ENCODE peak calls at places on chromosomes 7 and 10, in nine cellular contexts. One of them, this sample, is unnamed.
A peak's percentile ranks its signal among the peaks of the same experiment; 100 is the strongest.

GRCh38 chr10:85786401-85786899 is 580.1 kb downstream of the GRID1 start:
- DNase-seq in non-pigmented ciliary epithelial cell: no peak
- DNase-seq in heart left ventricle: peak; percentile 41
- DNase-seq in A549: no peak
- DNase-seq in NCI-H460: no peak
- DNase-seq in tibial nerve: no peak
- DNase-seq in activated T-cell treated with anti-CD3 and anti-CD28 coated beads, Interleukin-2, amount 50 U/mL, for 48 hours: no peak
- DNase-seq in T-cell: no peak
- DNase-seq in stimulated activated CD8-positive, alpha-beta memory T cell treated with anti-CD3 and anti-CD28 coated beads, Interleukin-4, amount 100 ng/mL, for 48 hours: no peak
- DNase-seq in this sample: no peak

GRCh38 chr7:94052398-94053180 is 48.4 kb upstream of the BET1 start:
- DNase-seq in non-pigmented ciliary epithelial cell: no peak
- DNase-seq in heart left ventricle: no peak
- DNase-seq in A549: no peak
- DNase-seq in NCI-H460: no peak
- DNase-seq in tibial nerve: no peak
- DNase-seq in activated T-cell treated with anti-CD3 and anti-CD28 coated beads, Interleukin-2, amount 50 U/mL, for 48 hours: no peak
- DNase-seq in T-cell: no peak
- DNase-seq in stimulated activated CD8-positive, alpha-beta memory T cell treated with anti-CD3 and anti-CD28 coated beads, Interleukin-4, amount 100 ng/mL, for 48 hours: no peak
- DNase-seq in this sample: no peak

GRCh38 chr7:34596887-34597286 is 61.1 kb upstream of the NPSR1 start:
- DNase-seq in non-pigmented ciliary epithelial cell: no peak
- DNase-seq in heart left ventricle: no peak
- DNase-seq in A549: peak; percentile 25
- DNase-seq in NCI-H460: peak; percentile 35
- DNase-seq in tibial nerve: no peak
- DNase-seq in activated T-cell treated with anti-CD3 and anti-CD28 coated beads, Interleukin-2, amount 50 U/mL, for 48 hours: no peak
- DNase-seq in T-cell: no peak
- DNase-seq in stimulated activated CD8-positive, alpha-beta memory T cell treated with anti-CD3 and anti-CD28 coated beads, Interleukin-4, amount 100 ng/mL, for 48 hours: no peak
- DNase-seq in this sample: no peak

GRCh38 chr7:105024734-105025133 is 10.7 kb downstream of the KMT2E start:
- DNase-seq in non-pigmented ciliary epithelial cell: no peak
- DNase-seq in heart left ventricle: no peak
- DNase-seq in A549: no peak
- DNase-seq in NCI-H460: no peak
- DNase-seq in tibial nerve: no peak
- DNase-seq in activated T-cell treated with anti-CD3 and anti-CD28 coated beads, Interleukin-2, amount 50 U/mL, for 48 hours: no peak
- DNase-seq in T-cell: no peak
- DNase-seq in stimulated activated CD8-positive, alpha-beta memory T cell treated with anti-CD3 and anti-CD28 coated beads, Interleukin-4, amount 100 ng/mL, for 48 hours: no peak
- DNase-seq in this sample: peak; percentile 65

GRCh38 chr10:17228081-17229015 is at the start of gene VIM:
- DNase-seq in non-pigmented ciliary epithelial cell: peak; percentile 90
- DNase-seq in heart left ventricle: peak; percentile 93
- DNase-seq in A549: peak; percentile 97
- DNase-seq in NCI-H460: peak; percentile 95
- DNase-seq in tibial nerve: peak; percentile 88
- DNase-seq in activated T-cell treated with anti-CD3 and anti-CD28 coated beads, Interleukin-2, amount 50 U/mL, for 48 hours: peak; percentile 91
- DNase-seq in T-cell: peak; percentile 70
- DNase-seq in stimulated activated CD8-positive, alpha-beta memory T cell treated with anti-CD3 and anti-CD28 coated beads, Interleukin-4, amount 100 ng/mL, for 48 hours: peak; percentile 89
- DNase-seq in this sample: peak; percentile 99

GRCh38 chr10:96995851-96996250 is 163.8 kb downstream of the LCOR start:
- DNase-seq in non-pigmented ciliary epithelial cell: no peak
- DNase-seq in heart left ventricle: no peak
- DNase-seq in A549: no peak
- DNase-seq in NCI-H460: no peak
- DNase-seq in tibial nerve: no peak
- DNase-seq in activated T-cell treated with anti-CD3 and anti-CD28 coated beads, Interleukin-2, amount 50 U/mL, for 48 hours: no peak
- DNase-seq in T-cell: no peak
- DNase-seq in stimulated activated CD8-positive, alpha-beta memory T cell treated with anti-CD3 and anti-CD28 coated beads, Interleukin-4, amount 100 ng/mL, for 48 hours: no peak
- DNase-seq in this sample: peak; percentile 48

GRCh38 chr10:102225646-102226541 is at the start of gene ELOVL3:
- DNase-seq in non-pigmented ciliary epithelial cell: peak; percentile 80
- DNase-seq in heart left ventricle: peak; percentile 95
- DNase-seq in A549: peak; percentile 94
- DNase-seq in NCI-H460: peak; percentile 90
- DNase-seq in tibial nerve: peak; percentile 91
- DNase-seq in activated T-cell treated with anti-CD3 and anti-CD28 coated beads, Interleukin-2, amount 50 U/mL, for 48 hours: peak; percentile 90
- DNase-seq in T-cell: peak; percentile 78
- DNase-seq in stimulated activated CD8-positive, alpha-beta memory T cell treated with anti-CD3 and anti-CD28 coated beads, Interleukin-4, amount 100 ng/mL, for 48 hours: peak; percentile 87
- DNase-seq in this sample: peak; percentile 95

GRCh38 chr10:110357252-110357780 is 52.6 kb upstream of the SMNDC1 start:
- DNase-seq in non-pigmented ciliary epithelial cell: peak; percentile 91
- DNase-seq in heart left ventricle: no peak
- DNase-seq in A549: peak; percentile 50
- DNase-seq in NCI-H460: no peak
- DNase-seq in tibial nerve: no peak
- DNase-seq in activated T-cell treated with anti-CD3 and anti-CD28 coated beads, Interleukin-2, amount 50 U/mL, for 48 hours: peak; percentile 77
- DNase-seq in T-cell: peak; percentile 34
- DNase-seq in stimulated activated CD8-positive, alpha-beta memory T cell treated with anti-CD3 and anti-CD28 coated beads, Interleukin-4, amount 100 ng/mL, for 48 hours: peak; percentile 72
- DNase-seq in this sample: peak; percentile 93

GRCh38 chr7:151809156-151809863 is 67.6 kb downstream of the PRKAG2 start:
- DNase-seq in non-pigmented ciliary epithelial cell: no peak
- DNase-seq in heart left ventricle: no peak
- DNase-seq in A549: no peak
- DNase-seq in NCI-H460: no peak
- DNase-seq in tibial nerve: no peak
- DNase-seq in activated T-cell treated with anti-CD3 and anti-CD28 coated beads, Interleukin-2, amount 50 U/mL, for 48 hours: no peak
- DNase-seq in T-cell: no peak
- DNase-seq in stimulated activated CD8-positive, alpha-beta memory T cell treated with anti-CD3 and anti-CD28 coated beads, Interleukin-4, amount 100 ng/mL, for 48 hours: no peak
- DNase-seq in this sample: no peak

GRCh38 chr7:105975770-105976428 is 12.8 kb downstream of the CDHR3 start:
- DNase-seq in non-pigmented ciliary epithelial cell: no peak
- DNase-seq in heart left ventricle: no peak
- DNase-seq in A549: no peak
- DNase-seq in NCI-H460: no peak
- DNase-seq in tibial nerve: no peak
- DNase-seq in activated T-cell treated with anti-CD3 and anti-CD28 coated beads, Interleukin-2, amount 50 U/mL, for 48 hours: no peak
- DNase-seq in T-cell: no peak
- DNase-seq in stimulated activated CD8-positive, alpha-beta memory T cell treated with anti-CD3 and anti-CD28 coated beads, Interleukin-4, amount 100 ng/mL, for 48 hours: no peak
- DNase-seq in this sample: peak; percentile 76

GRCh38 chr7:131011437-131011752 is 277.4 kb upstream of the KLF14 start:
- DNase-seq in non-pigmented ciliary epithelial cell: no peak
- DNase-seq in heart left ventricle: no peak
- DNase-seq in A549: no peak
- DNase-seq in NCI-H460: no peak
- DNase-seq in tibial nerve: no peak
- DNase-seq in activated T-cell treated with anti-CD3 and anti-CD28 coated beads, Interleukin-2, amount 50 U/mL, for 48 hours: peak; percentile 65
- DNase-seq in T-cell: no peak
- DNase-seq in stimulated activated CD8-positive, alpha-beta memory T cell treated with anti-CD3 and anti-CD28 coated beads, Interleukin-4, amount 100 ng/mL, for 48 hours: peak; percentile 55
- DNase-seq in this sample: no peak

GRCh38 chr7:158192956-158193355 is 394.7 kb downstream of the PTPRN2 start:
- DNase-seq in non-pigmented ciliary epithelial cell: no peak
- DNase-seq in heart left ventricle: no peak
- DNase-seq in A549: no peak
- DNase-seq in NCI-H460: no peak
- DNase-seq in tibial nerve: no peak
- DNase-seq in activated T-cell treated with anti-CD3 and anti-CD28 coated beads, Interleukin-2, amount 50 U/mL, for 48 hours: no peak
- DNase-seq in T-cell: no peak
- DNase-seq in stimulated activated CD8-positive, alpha-beta memory T cell treated with anti-CD3 and anti-CD28 coated beads, Interleukin-4, amount 100 ng/mL, for 48 hours: no peak
- DNase-seq in this sample: no peak

GRCh38 chr7:35630573-35630972 is 64.4 kb downstream of the HERPUD2 start:
- DNase-seq in non-pigmented ciliary epithelial cell: no peak
- DNase-seq in heart left ventricle: no peak
- DNase-seq in A549: no peak
- DNase-seq in NCI-H460: no peak
- DNase-seq in tibial nerve: no peak
- DNase-seq in activated T-cell treated with anti-CD3 and anti-CD28 coated beads, Interleukin-2, amount 50 U/mL, for 48 hours: no peak
- DNase-seq in T-cell: no peak
- DNase-seq in stimulated activated CD8-positive, alpha-beta memory T cell treated with anti-CD3 and anti-CD28 coated beads, Interleukin-4, amount 100 ng/mL, for 48 hours: no peak
- DNase-seq in this sample: peak; percentile 64

GRCh38 chr7:16753932-16754571 is 497 bp downstream of the TSPAN13 start:
- DNase-seq in non-pigmented ciliary epithelial cell: no peak
- DNase-seq in heart left ventricle: peak; percentile 47
- DNase-seq in A549: no peak
- DNase-seq in NCI-H460: no peak
- DNase-seq in tibial nerve: no peak
- DNase-seq in activated T-cell treated with anti-CD3 and anti-CD28 coated beads, Interleukin-2, amount 50 U/mL, for 48 hours: peak; percentile 35
- DNase-seq in T-cell: no peak
- DNase-seq in stimulated activated CD8-positive, alpha-beta memory T cell treated with anti-CD3 and anti-CD28 coated beads, Interleukin-4, amount 100 ng/mL, for 48 hours: peak; percentile 44
- DNase-seq in this sample: peak; percentile 23

GRCh38 chr10:35413985-35414861 is 77.9 kb downstream of the CCNY start:
- DNase-seq in non-pigmented ciliary epithelial cell: no peak
- DNase-seq in heart left ventricle: no peak
- DNase-seq in A549: no peak
- DNase-seq in NCI-H460: no peak
- DNase-seq in tibial nerve: no peak
- DNase-seq in activated T-cell treated with anti-CD3 and anti-CD28 coated beads, Interleukin-2, amount 50 U/mL, for 48 hours: peak; percentile 47
- DNase-seq in T-cell: no peak
- DNase-seq in stimulated activated CD8-positive, alpha-beta memory T cell treated with anti-CD3 and anti-CD28 coated beads, Interleukin-4, amount 100 ng/mL, for 48 hours: peak; percentile 49
- DNase-seq in this sample: peak; percentile 54

GRCh38 chr10:49071221-49071761 is 44.0 kb downstream of the VSTM4 start:
- DNase-seq in non-pigmented ciliary epithelial cell: no peak
- DNase-seq in heart left ventricle: no peak
- DNase-seq in A549: no peak
- DNase-seq in NCI-H460: no peak
- DNase-seq in tibial nerve: no peak
- DNase-seq in activated T-cell treated with anti-CD3 and anti-CD28 coated beads, Interleukin-2, amount 50 U/mL, for 48 hours: no peak
- DNase-seq in T-cell: no peak
- DNase-seq in stimulated activated CD8-positive, alpha-beta memory T cell treated with anti-CD3 and anti-CD28 coated beads, Interleukin-4, amount 100 ng/mL, for 48 hours: no peak
- DNase-seq in this sample: no peak

GRCh38 chr7:107891619-107892366 is 810 bp downstream of the DLD start:
- DNase-seq in non-pigmented ciliary epithelial cell: no peak
- DNase-seq in heart left ventricle: no peak
- DNase-seq in A549: peak; percentile 21
- DNase-seq in NCI-H460: no peak
- DNase-seq in tibial nerve: no peak
- DNase-seq in activated T-cell treated with anti-CD3 and anti-CD28 coated beads, Interleukin-2, amount 50 U/mL, for 48 hours: no peak
- DNase-seq in T-cell: peak; percentile 8
- DNase-seq in stimulated activated CD8-positive, alpha-beta memory T cell treated with anti-CD3 and anti-CD28 coated beads, Interleukin-4, amount 100 ng/mL, for 48 hours: no peak
- DNase-seq in this sample: no peak

GRCh38 chr10:124211921-124212320 is 118.5 kb upstream of the CHST15 start:
- DNase-seq in non-pigmented ciliary epithelial cell: no peak
- DNase-seq in heart left ventricle: no peak
- DNase-seq in A549: no peak
- DNase-seq in NCI-H460: no peak
- DNase-seq in tibial nerve: no peak
- DNase-seq in activated T-cell treated with anti-CD3 and anti-CD28 coated beads, Interleukin-2, amount 50 U/mL, for 48 hours: no peak
- DNase-seq in T-cell: no peak
- DNase-seq in stimulated activated CD8-positive, alpha-beta memory T cell treated with anti-CD3 and anti-CD28 coated beads, Interleukin-4, amount 100 ng/mL, for 48 hours: no peak
- DNase-seq in this sample: peak; percentile 48

GRCh38 chr7:27873981-27874957 is 134.3 kb downstream of the TAX1BP1 start:
- DNase-seq in non-pigmented ciliary epithelial cell: no peak
- DNase-seq in heart left ventricle: peak; percentile 69
- DNase-seq in A549: peak; percentile 7
- DNase-seq in NCI-H460: no peak
- DNase-seq in tibial nerve: peak; percentile 7
- DNase-seq in activated T-cell treated with anti-CD3 and anti-CD28 coated beads, Interleukin-2, amount 50 U/mL, for 48 hours: no peak
- DNase-seq in T-cell: no peak
- DNase-seq in stimulated activated CD8-positive, alpha-beta memory T cell treated with anti-CD3 and anti-CD28 coated beads, Interleukin-4, amount 100 ng/mL, for 48 hours: no peak
- DNase-seq in this sample: peak; percentile 49

GRCh38 chr7:158695726-158696452 is 8.7 kb downstream of the NCAPG2 start:
- DNase-seq in non-pigmented ciliary epithelial cell: no peak
- DNase-seq in heart left ventricle: peak; percentile 76
- DNase-seq in A549: peak; percentile 76
- DNase-seq in NCI-H460: peak; percentile 81
- DNase-seq in tibial nerve: peak; percentile 67
- DNase-seq in activated T-cell treated with anti-CD3 and anti-CD28 coated beads, Interleukin-2, amount 50 U/mL, for 48 hours: no peak
- DNase-seq in T-cell: peak; percentile 41
- DNase-seq in stimulated activated CD8-positive, alpha-beta memory T cell treated with anti-CD3 and anti-CD28 coated beads, Interleukin-4, amount 100 ng/mL, for 48 hours: no peak
- DNase-seq in this sample: peak; percentile 80

GRCh38 chr10:34780818-34781380 is 34.2 kb downstream of the PARD3 start:
- DNase-seq in non-pigmented ciliary epithelial cell: no peak
- DNase-seq in heart left ventricle: peak; percentile 78
- DNase-seq in A549: no peak
- DNase-seq in NCI-H460: no peak
- DNase-seq in tibial nerve: no peak
- DNase-seq in activated T-cell treated with anti-CD3 and anti-CD28 coated beads, Interleukin-2, amount 50 U/mL, for 48 hours: no peak
- DNase-seq in T-cell: no peak
- DNase-seq in stimulated activated CD8-positive, alpha-beta memory T cell treated with anti-CD3 and anti-CD28 coated beads, Interleukin-4, amount 100 ng/mL, for 48 hours: no peak
- DNase-seq in this sample: peak; percentile 76

GRCh38 chr7:71780282-71780681 is 631.9 kb downstream of the CALN1 start:
- DNase-seq in non-pigmented ciliary epithelial cell: no peak
- DNase-seq in heart left ventricle: no peak
- DNase-seq in A549: no peak
- DNase-seq in NCI-H460: no peak
- DNase-seq in tibial nerve: no peak
- DNase-seq in activated T-cell treated with anti-CD3 and anti-CD28 coated beads, Interleukin-2, amount 50 U/mL, for 48 hours: no peak
- DNase-seq in T-cell: no peak
- DNase-seq in stimulated activated CD8-positive, alpha-beta memory T cell treated with anti-CD3 and anti-CD28 coated beads, Interleukin-4, amount 100 ng/mL, for 48 hours: no peak
- DNase-seq in this sample: no peak

GRCh38 chr10:124626759-124627380 is 117.3 kb downstream of the FAM53B start:
- DNase-seq in non-pigmented ciliary epithelial cell: no peak
- DNase-seq in heart left ventricle: no peak
- DNase-seq in A549: no peak
- DNase-seq in NCI-H460: no peak
- DNase-seq in tibial nerve: no peak
- DNase-seq in activated T-cell treated with anti-CD3 and anti-CD28 coated beads, Interleukin-2, amount 50 U/mL, for 48 hours: peak; percentile 73
- DNase-seq in T-cell: no peak
- DNase-seq in stimulated activated CD8-positive, alpha-beta memory T cell treated with anti-CD3 and anti-CD28 coated beads, Interleukin-4, amount 100 ng/mL, for 48 hours: peak; percentile 71
- DNase-seq in this sample: no peak

GRCh38 chr10:124911124-124912051 is 30.5 kb upstream of the ZRANB1 start:
- DNase-seq in non-pigmented ciliary epithelial cell: no peak
- DNase-seq in heart left ventricle: no peak
- DNase-seq in A549: no peak
- DNase-seq in NCI-H460: no peak
- DNase-seq in tibial nerve: peak; percentile 38
- DNase-seq in activated T-cell treated with anti-CD3 and anti-CD28 coated beads, Interleukin-2, amount 50 U/mL, for 48 hours: no peak
- DNase-seq in T-cell: no peak
- DNase-seq in stimulated activated CD8-positive, alpha-beta memory T cell treated with anti-CD3 and anti-CD28 coated beads, Interleukin-4, amount 100 ng/mL, for 48 hours: no peak
- DNase-seq in this sample: peak; percentile 78

GRCh38 chr7:148385009-148385682 is 205.4 kb upstream of the C7orf33 start:
- DNase-seq in non-pigmented ciliary epithelial cell: no peak
- DNase-seq in heart left ventricle: no peak
- DNase-seq in A549: no peak
- DNase-seq in NCI-H460: no peak
- DNase-seq in tibial nerve: no peak
- DNase-seq in activated T-cell treated with anti-CD3 and anti-CD28 coated beads, Interleukin-2, amount 50 U/mL, for 48 hours: no peak
- DNase-seq in T-cell: no peak
- DNase-seq in stimulated activated CD8-positive, alpha-beta memory T cell treated with anti-CD3 and anti-CD28 coated beads, Interleukin-4, amount 100 ng/mL, for 48 hours: no peak
- DNase-seq in this sample: no peak

GRCh38 chr10:80477813-80478212 is 23.7 kb downstream of the TSPAN14 start:
- DNase-seq in non-pigmented ciliary epithelial cell: peak; percentile 89
- DNase-seq in heart left ventricle: no peak
- DNase-seq in A549: peak; percentile 70
- DNase-seq in NCI-H460: no peak
- DNase-seq in tibial nerve: no peak
- DNase-seq in activated T-cell treated with anti-CD3 and anti-CD28 coated beads, Interleukin-2, amount 50 U/mL, for 48 hours: no peak
- DNase-seq in T-cell: no peak
- DNase-seq in stimulated activated CD8-positive, alpha-beta memory T cell treated with anti-CD3 and anti-CD28 coated beads, Interleukin-4, amount 100 ng/mL, for 48 hours: no peak
- DNase-seq in this sample: peak; percentile 93

GRCh38 chr10:77566228-77566627 is 71.4 kb downstream of the KCNMA1 start:
- DNase-seq in non-pigmented ciliary epithelial cell: no peak
- DNase-seq in heart left ventricle: no peak
- DNase-seq in A549: no peak
- DNase-seq in NCI-H460: no peak
- DNase-seq in tibial nerve: no peak
- DNase-seq in activated T-cell treated with anti-CD3 and anti-CD28 coated beads, Interleukin-2, amount 50 U/mL, for 48 hours: no peak
- DNase-seq in T-cell: no peak
- DNase-seq in stimulated activated CD8-positive, alpha-beta memory T cell treated with anti-CD3 and anti-CD28 coated beads, Interleukin-4, amount 100 ng/mL, for 48 hours: no peak
- DNase-seq in this sample: no peak

GRCh38 chr7:40808409-40808942 is 673.7 kb downstream of the SUGCT start:
- DNase-seq in non-pigmented ciliary epithelial cell: peak; percentile 84
- DNase-seq in heart left ventricle: no peak
- DNase-seq in A549: peak; percentile 5
- DNase-seq in NCI-H460: no peak
- DNase-seq in tibial nerve: no peak
- DNase-seq in activated T-cell treated with anti-CD3 and anti-CD28 coated beads, Interleukin-2, amount 50 U/mL, for 48 hours: no peak
- DNase-seq in T-cell: no peak
- DNase-seq in stimulated activated CD8-positive, alpha-beta memory T cell treated with anti-CD3 and anti-CD28 coated beads, Interleukin-4, amount 100 ng/mL, for 48 hours: no peak
- DNase-seq in this sample: peak; percentile 94

GRCh38 chr10:79397575-79398303 is 47.7 kb downstream of the ZCCHC24 start:
- DNase-seq in non-pigmented ciliary epithelial cell: no peak
- DNase-seq in heart left ventricle: peak; percentile 83
- DNase-seq in A549: no peak
- DNase-seq in NCI-H460: no peak
- DNase-seq in tibial nerve: no peak
- DNase-seq in activated T-cell treated with anti-CD3 and anti-CD28 coated beads, Interleukin-2, amount 50 U/mL, for 48 hours: no peak
- DNase-seq in T-cell: no peak
- DNase-seq in stimulated activated CD8-positive, alpha-beta memory T cell treated with anti-CD3 and anti-CD28 coated beads, Interleukin-4, amount 100 ng/mL, for 48 hours: no peak
- DNase-seq in this sample: peak; percentile 59

GRCh38 chr7:16791071-16791470 is 13.7 kb downstream of the AGR2 start:
- DNase-seq in non-pigmented ciliary epithelial cell: no peak
- DNase-seq in heart left ventricle: no peak
- DNase-seq in A549: no peak
- DNase-seq in NCI-H460: no peak
- DNase-seq in tibial nerve: no peak
- DNase-seq in activated T-cell treated with anti-CD3 and anti-CD28 coated beads, Interleukin-2, amount 50 U/mL, for 48 hours: no peak
- DNase-seq in T-cell: no peak
- DNase-seq in stimulated activated CD8-positive, alpha-beta memory T cell treated with anti-CD3 and anti-CD28 coated beads, Interleukin-4, amount 100 ng/mL, for 48 hours: no peak
- DNase-seq in this sample: peak; percentile 7

This sample was measured in astrocyte of the spinal cord.